ENCODE peak calls at places on chromosome 19, in four cellular contexts. One of them, this sample, is unnamed. For H3K36me3 and H3K9me3, the result is how much of the 10 kb centered on the place peaks cover.

GRCh38 chr19:17777840-17778620 is 16.9 kb upstream of the B3GNT3 start:
- DNase-seq in astrocyte: no peak
- DNase-seq in cardiac muscle cell: peak
- DNase-seq in thoracic aorta: no peak
- DNase-seq in this sample: peak

GRCh38 chr19:2952953-2953481 is 8.2 kb upstream of the ZNF77 start:
- DNase-seq in astrocyte: no peak
- DNase-seq in cardiac muscle cell: no peak
- DNase-seq in thoracic aorta: no peak
- DNase-seq in this sample: no peak

GRCh38 chr19:56091066-56091490 is 30.0 kb downstream of the ZNF787 start:
- DNase-seq in astrocyte: peak
- DNase-seq in cardiac muscle cell: peak
- DNase-seq in thoracic aorta: no peak
- DNase-seq in this sample: no peak

GRCh38 chr19:750640-751423 is at the start of gene MISP:
- DNase-seq in astrocyte: no peak
- DNase-seq in cardiac muscle cell: no peak
- DNase-seq in thoracic aorta: no peak
- DNase-seq in this sample: no peak

GRCh38 chr19:1057185-1057857 is 9.6 kb upstream of the ARHGAP45 start:
- DNase-seq in astrocyte: peak
- DNase-seq in cardiac muscle cell: peak
- DNase-seq in thoracic aorta: no peak
- DNase-seq in this sample: peak

GRCh38 chr19:3112375-3113099 is 18.4 kb downstream of the GNA11 start:
- DNase-seq in astrocyte: no peak
- DNase-seq in cardiac muscle cell: no peak
- DNase-seq in thoracic aorta: no peak
- DNase-seq in this sample: no peak

GRCh38 chr19:45677351-45678230 is 9.6 kb downstream of the GIPR start:
- DNase-seq in astrocyte: peak
- DNase-seq in cardiac muscle cell: peak
- DNase-seq in thoracic aorta: no peak
- DNase-seq in this sample: peak

GRCh38 chr19:4077800-4078683 is 11.3 kb upstream of the ZBTB7A start:
- DNase-seq in astrocyte: no peak
- DNase-seq in cardiac muscle cell: peak
- DNase-seq in thoracic aorta: no peak
- DNase-seq in this sample: no peak

GRCh38 chr19:35524181-35524838 is 3.8 kb downstream of the SBSN start:
- DNase-seq in astrocyte: no peak
- DNase-seq in cardiac muscle cell: no peak
- DNase-seq in thoracic aorta: no peak
- DNase-seq in this sample: no peak

GRCh38 chr19:7830823-7831222 is 805 bp downstream of the EVI5L start:
- DNase-seq in astrocyte: no peak
- DNase-seq in cardiac muscle cell: no peak
- DNase-seq in thoracic aorta: no peak
- DNase-seq in this sample: no peak

GRCh38 chr19:681029-681626 is 4.9 kb downstream of the FSTL3 start:
- DNase-seq in astrocyte: no peak
- DNase-seq in cardiac muscle cell: no peak
- DNase-seq in thoracic aorta: no peak
- DNase-seq in this sample: no peak

GRCh38 chr19:35013820-35014754 is 14.0 kb downstream of the GRAMD1A start:
- DNase-seq in astrocyte: no peak
- DNase-seq in cardiac muscle cell: peak
- DNase-seq in thoracic aorta: no peak
- DNase-seq in this sample: no peak

GRCh38 chr19:18700501-18701249 is 17.2 kb downstream of the CRTC1 start:
- DNase-seq in astrocyte: peak
- DNase-seq in cardiac muscle cell: peak
- DNase-seq in thoracic aorta: no peak
- DNase-seq in this sample: peak

GRCh38 chr19:35353635-35354034 is 4.6 kb upstream of the FFAR3 start:
- DNase-seq in astrocyte: no peak
- DNase-seq in cardiac muscle cell: peak
- DNase-seq in thoracic aorta: no peak
- DNase-seq in this sample: no peak

DNA sequence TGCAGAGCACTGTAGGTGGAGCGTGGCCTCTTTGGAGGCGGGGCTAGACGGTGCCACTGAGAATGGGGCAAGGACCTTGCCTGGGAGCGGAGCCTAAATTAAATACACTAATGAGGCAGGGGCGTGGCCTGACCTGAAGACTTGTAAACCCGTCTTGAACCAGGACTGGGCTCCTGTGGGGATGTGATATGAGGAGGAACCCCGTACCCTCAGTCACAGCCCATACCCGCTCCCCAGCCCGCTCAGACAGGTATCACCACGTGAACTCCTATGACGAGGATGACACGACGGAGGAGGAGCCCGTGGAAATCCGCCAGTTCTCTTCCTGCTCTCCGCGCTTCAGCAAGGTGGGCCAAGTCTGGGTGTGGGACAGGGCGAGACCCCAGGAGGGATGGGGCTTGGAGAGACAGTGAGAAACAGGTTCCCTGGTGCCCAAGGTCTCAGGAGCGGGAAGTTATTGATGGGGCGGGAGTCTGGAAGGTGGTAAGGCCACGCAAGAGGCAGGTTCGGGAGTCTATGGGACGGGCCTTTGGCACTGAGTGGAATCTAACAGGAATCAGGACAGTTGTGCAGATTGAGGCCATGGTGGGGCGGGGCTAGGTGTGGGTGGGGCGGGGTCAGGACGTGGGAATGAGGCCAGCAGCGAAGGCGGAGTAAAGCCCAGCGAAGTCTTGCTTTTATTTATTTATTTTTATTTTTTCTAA is 14.7 kb downstream of the DNASE2 start:
- DNase-seq in astrocyte: no peak
- DNase-seq in cardiac muscle cell: no peak
- DNase-seq in thoracic aorta: no peak
- DNase-seq in this sample: no peak
- H3K36me3 ChIP-seq in astrocyte: under half
- H3K36me3 ChIP-seq in cardiac muscle cell: under half
- H3K36me3 ChIP-seq in thoracic aorta: under half
- H3K36me3 ChIP-seq in this sample: under half

DNA sequence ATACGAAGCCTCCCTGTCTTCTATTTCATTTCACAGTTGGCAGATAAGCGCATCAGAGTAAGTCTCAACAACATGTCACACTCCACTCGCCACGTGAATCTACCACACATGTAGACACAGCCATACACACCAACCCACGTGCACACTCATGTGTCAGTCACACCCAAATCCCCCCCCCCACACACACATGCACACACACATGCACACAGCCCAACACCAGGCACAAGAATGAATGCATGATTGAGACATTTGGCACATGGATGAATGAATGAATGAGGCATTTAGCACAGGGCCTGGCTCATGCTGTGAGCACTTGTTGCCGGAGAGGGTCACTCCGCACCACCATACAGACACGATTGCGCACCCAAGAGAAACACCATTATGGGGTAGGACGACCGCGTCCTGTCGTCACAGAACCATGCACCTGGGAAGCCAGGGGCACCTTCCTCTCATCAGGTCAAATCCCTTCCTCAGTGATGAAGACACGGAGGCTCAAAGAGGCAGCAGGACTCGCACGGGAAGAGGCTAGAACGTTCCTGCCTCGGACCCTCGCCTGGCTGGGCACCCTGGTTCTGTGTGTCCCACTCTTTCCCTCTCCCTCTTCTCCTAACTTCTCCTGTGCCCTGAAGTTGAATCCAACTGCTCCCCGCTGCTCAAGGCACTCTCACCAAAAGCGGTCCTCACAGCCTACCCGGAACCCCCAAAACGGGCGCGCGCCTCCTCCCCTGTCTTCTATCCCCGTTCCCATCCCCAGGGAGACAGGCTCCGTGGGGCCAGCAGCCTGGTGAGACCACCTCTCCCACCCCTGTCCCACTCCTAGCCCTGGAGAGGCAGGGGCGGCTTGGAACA is 1.4 kb downstream of the MEIS3 start:
- DNase-seq in astrocyte: peak
- DNase-seq in cardiac muscle cell: no peak
- DNase-seq in thoracic aorta: no peak
- DNase-seq in this sample: no peak
- H3K4me3 ChIP-seq in astrocyte: peak
- H3K4me3 ChIP-seq in cardiac muscle cell: peak
- H3K4me3 ChIP-seq in thoracic aorta: peak
- H3K4me3 ChIP-seq in this sample: no peak

GRCh38 chr19:43672061-43672679 is 2.2 kb upstream of the PLAUR start:
- DNase-seq in astrocyte: no peak
- DNase-seq in cardiac muscle cell: no peak
- DNase-seq in thoracic aorta: no peak
- DNase-seq in this sample: no peak
- H3K9me3 ChIP-seq in astrocyte: under half
- H3K9me3 ChIP-seq in cardiac muscle cell: under half
- H3K9me3 ChIP-seq in thoracic aorta: under half
- H3K9me3 ChIP-seq in this sample: under half

DNA sequence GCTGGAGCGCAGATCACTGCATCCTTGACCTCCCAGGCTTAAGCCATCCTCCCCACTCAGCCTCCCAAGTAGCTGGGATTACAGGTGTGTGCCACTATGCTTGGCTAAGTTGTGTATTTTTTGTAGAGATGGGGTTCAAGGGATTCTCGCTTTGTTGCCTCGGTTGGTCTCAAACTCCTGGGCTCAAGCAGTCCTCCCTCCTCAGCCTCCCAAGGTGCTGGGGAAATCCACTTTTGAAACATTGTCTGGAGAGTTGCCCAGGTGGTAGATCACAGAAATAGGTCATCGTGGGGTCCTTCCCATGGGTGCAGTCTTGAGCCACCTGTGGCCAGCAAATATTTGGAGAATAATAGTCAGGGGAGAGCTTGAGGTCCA is 5.2 kb downstream of the LDLR start:
- DNase-seq in astrocyte: no peak
- DNase-seq in cardiac muscle cell: no peak
- DNase-seq in thoracic aorta: no peak
- DNase-seq in this sample: no peak
- H3K36me3 ChIP-seq in astrocyte: under half
- H3K36me3 ChIP-seq in cardiac muscle cell: under half
- H3K36me3 ChIP-seq in thoracic aorta: under half
- H3K36me3 ChIP-seq in this sample: half or more

GRCh38 chr19:6425732-6426686 is 1.4 kb upstream of the KHSRP start:
- DNase-seq in astrocyte: no peak
- DNase-seq in cardiac muscle cell: no peak
- DNase-seq in thoracic aorta: no peak
- DNase-seq in this sample: no peak
- H3K4me3 ChIP-seq in astrocyte: no peak
- H3K4me3 ChIP-seq in cardiac muscle cell: no peak
- H3K4me3 ChIP-seq in thoracic aorta: peak
- H3K4me3 ChIP-seq in this sample: peak

GRCh38 chr19:33568706-33569105 is 47.1 kb upstream of the PEPD start:
- DNase-seq in astrocyte: no peak
- DNase-seq in cardiac muscle cell: no peak
- DNase-seq in thoracic aorta: no peak
- DNase-seq in this sample: no peak
- H3K9me3 ChIP-seq in astrocyte: under half
- H3K9me3 ChIP-seq in cardiac muscle cell: under half
- H3K9me3 ChIP-seq in thoracic aorta: under half
- H3K9me3 ChIP-seq in this sample: under half

DNA sequence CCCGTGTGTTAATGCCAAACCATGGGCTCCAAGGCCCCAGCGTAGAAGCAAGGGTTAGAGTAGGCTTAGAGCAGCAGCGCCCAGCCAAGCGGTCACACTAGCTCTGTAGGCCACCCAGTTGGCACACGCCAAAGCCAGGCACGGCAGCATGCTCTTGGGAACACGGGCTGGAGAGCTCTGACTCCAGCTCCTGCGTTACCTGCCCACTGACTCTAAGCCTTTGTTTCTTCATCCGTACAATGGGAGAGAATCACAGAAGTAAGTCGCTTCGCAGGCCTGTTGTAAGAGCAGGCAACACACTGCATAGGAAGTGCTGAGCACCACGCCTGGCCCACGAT is 91.8 kb upstream of the ZNF507 start:
- DNase-seq in astrocyte: no peak
- DNase-seq in cardiac muscle cell: no peak
- DNase-seq in thoracic aorta: no peak
- DNase-seq in this sample: no peak
- H3K36me3 ChIP-seq in astrocyte: under half
- H3K36me3 ChIP-seq in cardiac muscle cell: under half
- H3K36me3 ChIP-seq in thoracic aorta: under half
- H3K36me3 ChIP-seq in this sample: under half

DNA sequence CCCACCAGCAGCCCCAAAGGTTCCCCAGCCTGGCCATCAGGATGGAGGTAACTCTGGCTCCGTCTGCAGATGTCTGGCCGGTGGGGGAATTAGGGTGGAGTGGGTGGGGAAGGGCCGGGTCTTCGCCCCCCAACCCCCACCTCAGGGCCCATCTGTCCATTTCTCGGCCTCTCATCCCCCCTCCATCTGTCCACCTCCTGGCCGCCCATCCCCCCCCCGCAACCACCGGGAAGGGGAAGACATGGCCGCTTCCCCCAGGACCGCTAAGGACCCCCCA is 833 bp downstream of the LRFN1 start:
- DNase-seq in astrocyte: no peak
- DNase-seq in cardiac muscle cell: no peak
- DNase-seq in thoracic aorta: no peak
- DNase-seq in this sample: no peak
- H3K4me3 ChIP-seq in astrocyte: peak
- H3K4me3 ChIP-seq in cardiac muscle cell: peak
- H3K4me3 ChIP-seq in thoracic aorta: peak
- H3K4me3 ChIP-seq in this sample: peak

GRCh38 chr19:58046856-58047255 is 12.2 kb upstream of the ZNF135 start:
- DNase-seq in astrocyte: no peak
- DNase-seq in cardiac muscle cell: no peak
- DNase-seq in thoracic aorta: no peak
- DNase-seq in this sample: no peak
- H3K9me3 ChIP-seq in astrocyte: under half
- H3K9me3 ChIP-seq in cardiac muscle cell: under half
- H3K9me3 ChIP-seq in thoracic aorta: under half
- H3K9me3 ChIP-seq in this sample: under half

GRCh38 chr19:49855277-49855675 is 4.3 kb downstream of the PTOV1 start:
- DNase-seq in astrocyte: no peak
- DNase-seq in cardiac muscle cell: no peak
- DNase-seq in thoracic aorta: no peak
- DNase-seq in this sample: no peak
- H3K36me3 ChIP-seq in astrocyte: under half
- H3K36me3 ChIP-seq in cardiac muscle cell: under half
- H3K36me3 ChIP-seq in thoracic aorta: under half
- H3K36me3 ChIP-seq in this sample: half or more

This sample was measured in MG63.